ENCODE peak calls at places on chromosome 13, in ten cellular contexts. F is lower lobe of right lung; N is CD8-positive, alpha-beta memory T cell; W is body of pancreas; J is cardiac muscle cell; B is HepG2; I is neuronal stem cell; K is thoracic aorta; D is colonic mucosa; Z is mesendoderm. A is an unnamed sample. For H3K36me3, the result is how much of the 10 kb centered on the place peaks cover.

GRCh38 chr13:80399340-80400163 is 58.6 kb upstream of the SPRY2 start:
- DNase-seq in F (peak), N (peak), W (peak), J (no peak), B (no peak), I (no peak), K (no peak), D (no peak), Z (no peak), A (no peak)

GRCh38 chr13:111957913-111958450 is 109.0 kb upstream of the SOX1 start:
- DNase-seq in F (no peak), N (no peak), W (no peak), J (no peak), B (no peak), I (no peak), K (no peak), D (no peak), Z (no peak), A (no peak)

GRCh38 chr13:114118763-114119123 is 13.7 kb downstream of the RASA3 start:
- DNase-seq in F (no peak), N (no peak), W (peak), J (peak), B (no peak), I (no peak), K (no peak), D (no peak), Z (no peak), A (peak)

GRCh38 chr13:100301418-100301817 is 212.5 kb downstream of the PCCA start:
- DNase-seq in F (no peak), N (no peak), W (peak), J (no peak), B (no peak), I (no peak), K (no peak), D (no peak), Z (no peak), A (no peak)

GRCh38 chr13:27991881-27992280 is 3.4 kb upstream of the URAD start:
- DNase-seq in F (no peak), N (no peak), W (no peak), J (no peak), B (no peak), I (no peak), K (no peak), D (no peak), Z (no peak), A (no peak)

GRCh38 chr13:58531614-58532013 is 900.1 kb downstream of the PCDH17 start:
- DNase-seq in F (no peak), N (no peak), W (no peak), J (no peak), B (peak), I (no peak), K (no peak), D (no peak), Z (no peak), A (no peak)

GRCh38 chr13:78981913-78982312 is 323.0 kb upstream of the OBI1 start:
- DNase-seq in F (no peak), N (no peak), W (no peak), J (no peak), B (no peak), I (no peak), K (no peak), D (no peak), Z (no peak), A (no peak)

GRCh38 chr13:47126432-47126831 is 229.6 kb upstream of the HTR2A start:
- DNase-seq in F (no peak), N (no peak), W (peak), J (peak), B (no peak), I (no peak), K (no peak), D (no peak), Z (peak), A (no peak)

GRCh38 chr13:50131998-50132936 is 117.0 kb downstream of the KCNRG start:
- DNase-seq in F (no peak), N (no peak), W (no peak), J (peak), B (no peak), I (peak), K (no peak), D (no peak), Z (peak), A (no peak)

GRCh38 chr13:41098761-41099160 is 33.8 kb downstream of the KBTBD6 start:
- DNase-seq in F (no peak), N (no peak), W (no peak), J (no peak), B (no peak), I (no peak), K (no peak), D (no peak), Z (peak), A (no peak)

GRCh38 chr13:33073338-33073737 is 57.1 kb downstream of the KL start:
- DNase-seq in F (no peak), N (no peak), W (no peak), J (no peak), B (no peak), I (no peak), K (no peak), D (no peak), Z (no peak), A (no peak)

GRCh38 chr13:30647824-30648521 is 30.3 kb downstream of the USPL1 start:
- DNase-seq in F (no peak), N (no peak), W (no peak), J (no peak), B (no peak), I (no peak), K (no peak), D (no peak), Z (no peak), A (no peak)

GRCh38 chr13:22800726-22801401 is 379.9 kb upstream of the SGCG start:
- DNase-seq in F (no peak), N (no peak), W (peak), J (peak), B (no peak), I (no peak), K (no peak), D (peak), Z (no peak), A (no peak)

GRCh38 chr13:73741111-73741510 is 393.1 kb downstream of the KLF12 start:
- DNase-seq in F (no peak), N (no peak), W (no peak), J (peak), B (no peak), I (no peak), K (no peak), D (no peak), Z (peak), A (no peak)

GRCh38 chr13:74287672-74288169 is 153.5 kb upstream of the KLF12 start:
- DNase-seq in F (peak), N (peak), W (peak), J (peak), B (peak), I (peak), K (peak), D (peak), Z (peak), A (peak)

GRCh38 chr13:112859817-112860190 is 109.2 kb upstream of the MCF2L start:
- DNase-seq in F (no peak), N (no peak), W (no peak), J (peak), B (no peak), I (no peak), K (no peak), D (no peak), Z (peak), A (no peak)

GRCh38 chr13:71374471-71375041 is 492.4 kb downstream of the DACH1 start:
- DNase-seq in F (no peak), N (no peak), W (no peak), J (peak), B (no peak), I (no peak), K (no peak), D (no peak), Z (peak), A (no peak)

GRCh38 chr13:112693831-112694497 is 4.1 kb downstream of the ATP11A start:
- DNase-seq in F (peak), N (no peak), W (peak), J (peak), B (no peak), I (no peak), K (no peak), D (no peak), Z (no peak), A (no peak)

GRCh38 chr13:24006520-24007248 is 109.4 kb upstream of the C1QTNF9B start:
- DNase-seq in F (no peak), N (no peak), W (no peak), J (no peak), B (no peak), I (no peak), K (no peak), D (no peak), Z (no peak), A (no peak)

GRCh38 chr13:44108345-44108858 is 228.7 kb downstream of the LACC1 start:
- DNase-seq in F (no peak), N (no peak), W (peak), J (peak), B (peak), I (no peak), K (no peak), D (peak), Z (peak), A (peak)

GRCh38 chr13:50914848-50915247 is 5.3 kb downstream of the RNASEH2B start:
- DNase-seq in F (no peak), N (no peak), W (no peak), J (peak), B (no peak), I (no peak), K (no peak), D (no peak), Z (no peak), A (no peak)

GRCh38 chr13:109253316-109253715 is 533.1 kb downstream of the IRS2 start:
- DNase-seq in F (no peak), N (no peak), W (no peak), J (no peak), B (no peak), I (no peak), K (no peak), D (no peak), Z (no peak), A (no peak)
- H3K36me3 ChIP-seq in F (under half), N (under half), W (under half), J (under half), B (under half), I (under half), K (under half), D (under half), Z (under half), A (under half)

GRCh38 chr13:36298535-36299068 is 988 bp upstream of the CCDC169 start:
- DNase-seq in F (no peak), N (no peak), W (no peak), J (peak), B (no peak), I (peak), K (no peak), D (no peak), Z (peak), A (no peak)
- H3K36me3 ChIP-seq in F (under half), N (under half), W (under half), J (under half), B (under half), I (under half), K (under half), D (under half), Z (under half), A (under half)

DNA sequence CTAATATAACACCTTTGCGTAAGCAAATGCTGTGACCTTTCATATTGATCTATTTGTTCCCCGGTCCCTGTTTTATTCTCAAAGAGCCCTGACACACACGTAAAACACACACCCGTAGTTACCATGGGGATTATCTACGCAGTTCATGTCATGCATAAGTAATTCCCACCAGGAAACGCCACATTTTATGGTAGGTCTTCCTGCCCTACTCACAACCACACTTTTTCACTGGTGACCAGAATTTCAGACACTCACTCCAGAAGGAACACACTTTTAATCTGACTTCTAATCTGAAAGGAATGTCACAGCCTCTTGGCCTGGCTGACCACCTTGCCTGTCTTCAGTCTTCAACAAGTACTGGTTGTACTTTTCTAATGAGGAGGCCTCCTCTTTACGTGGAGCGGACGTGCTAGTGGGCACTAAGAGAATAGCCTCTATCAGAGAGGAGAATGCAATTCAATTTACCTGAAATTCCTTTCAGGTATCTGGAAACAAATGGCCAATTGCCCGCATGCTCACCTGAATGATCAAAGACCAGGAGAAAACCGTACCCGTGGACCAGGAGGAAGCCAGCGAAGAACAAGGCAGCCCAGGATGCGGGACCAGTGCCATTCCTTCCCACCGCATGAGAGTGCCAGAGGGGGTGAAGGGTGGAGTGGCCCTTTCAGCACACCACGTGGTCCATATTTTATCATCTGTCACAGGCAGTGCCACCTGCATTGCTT is 46.6 kb downstream of the SLC7A1 start:
- DNase-seq in F (no peak), N (no peak), W (peak), J (peak), B (no peak), I (no peak), K (no peak), D (peak), Z (peak), A (no peak)
- H3K36me3 ChIP-seq in F (under half), N (under half), W (under half), J (under half), B (under half), I (half or more), K (under half), D (under half), Z (under half), A (under half)

DNA sequence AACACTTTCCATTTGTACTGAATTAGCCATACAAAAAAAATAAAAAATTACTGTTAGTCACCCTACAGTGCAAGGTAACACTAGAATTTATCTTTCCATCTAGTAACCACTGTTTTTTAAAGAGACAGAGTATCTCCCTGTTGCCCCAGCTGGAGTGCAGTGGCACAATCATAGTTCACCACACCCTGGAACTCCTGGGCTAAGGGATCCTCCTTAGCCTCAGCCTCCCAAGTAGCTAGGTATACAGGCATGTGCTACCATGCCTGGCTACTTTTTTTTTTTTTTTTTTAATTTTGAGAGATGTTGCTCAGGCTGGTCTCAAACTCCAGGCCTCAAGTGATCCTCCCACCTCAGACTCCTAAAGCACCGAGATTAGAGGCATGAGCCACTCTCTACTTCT is 17.8 kb downstream of the ANKRD10 start:
- DNase-seq in F (no peak), N (no peak), W (no peak), J (no peak), B (no peak), I (no peak), K (no peak), D (no peak), Z (no peak), A (no peak)
- H3K36me3 ChIP-seq in F (half or more), N (under half), W (under half), J (under half), B (under half), I (half or more), K (under half), D (under half), Z (under half), A (under half)

GRCh38 chr13:98797456-98797855 is 45.0 kb upstream of the SLC15A1 start:
- DNase-seq in F (no peak), N (no peak), W (no peak), J (no peak), B (no peak), I (no peak), K (no peak), D (no peak), Z (no peak), A (no peak)

GRCh38 chr13:98800078-98800477 is 47.6 kb upstream of the SLC15A1 start:
- DNase-seq in F (no peak), N (no peak), W (no peak), J (no peak), B (no peak), I (no peak), K (no peak), D (no peak), Z (no peak), A (no peak)

GRCh38 chr13:98801626-98802418 is 49.4 kb upstream of the SLC15A1 start:
- DNase-seq in F (no peak), N (no peak), W (peak), J (no peak), B (no peak), I (no peak), K (no peak), D (no peak), Z (no peak), A (no peak)

GRCh38 chr13:98796798-98797197 is 44.3 kb upstream of the SLC15A1 start:
- DNase-seq in F (no peak), N (no peak), W (no peak), J (no peak), B (no peak), I (no peak), K (no peak), D (no peak), Z (peak), A (no peak)

GRCh38 chr13:98798849-98799645 is 46.6 kb upstream of the SLC15A1 start:
- DNase-seq in F (no peak), N (no peak), W (no peak), J (peak), B (peak), I (no peak), K (no peak), D (no peak), Z (no peak), A (no peak)
- H3K36me3 ChIP-seq in F (half or more), N (under half), W (under half), J (under half), B (under half), I (under half), K (under half), D (under half), Z (under half), A (under half)

DNA sequence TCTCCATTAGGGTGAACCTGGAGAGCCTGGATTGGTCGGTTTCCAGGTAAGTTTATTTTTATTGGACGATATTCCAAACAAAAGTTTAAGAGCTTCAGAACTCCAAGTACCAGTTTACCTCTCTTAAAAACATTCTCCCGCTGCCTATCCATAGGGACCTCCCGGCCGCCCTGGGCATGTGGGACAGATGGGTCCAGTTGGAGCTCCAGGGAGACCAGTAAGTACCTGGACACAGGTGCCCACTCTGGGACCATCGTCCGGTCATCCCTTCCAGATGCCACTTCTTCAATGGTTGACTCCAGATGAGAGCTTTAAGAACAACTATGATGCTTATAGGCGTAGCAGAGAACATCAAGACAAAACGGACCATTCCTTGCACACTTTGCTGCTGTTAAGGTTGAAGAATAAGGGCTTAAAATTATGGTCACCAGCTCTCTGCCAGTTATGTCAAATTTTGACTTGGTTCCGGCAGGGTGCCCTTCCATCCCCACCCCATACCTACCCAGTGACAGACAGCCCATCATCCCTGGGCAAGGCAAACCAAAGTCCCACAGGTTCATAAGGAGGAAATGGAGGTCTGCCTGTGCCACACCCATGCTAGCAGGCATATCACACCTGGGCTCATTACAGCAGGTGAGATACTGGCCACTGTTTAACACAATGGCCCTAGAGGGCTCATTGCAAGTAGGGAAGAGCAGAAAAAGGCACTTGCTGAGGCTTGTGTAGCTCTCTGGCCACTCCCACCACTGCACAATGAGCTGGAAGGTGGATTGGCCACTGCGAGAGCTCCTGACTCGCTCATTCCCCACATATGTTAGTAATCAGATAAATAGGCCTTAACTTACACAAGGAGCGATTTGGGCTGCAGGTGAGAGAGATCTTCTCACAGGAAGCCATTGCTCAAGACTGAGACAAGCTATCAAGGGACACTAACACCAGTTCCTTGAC is 123.6 kb downstream of the COL4A2 start:
- DNase-seq in F (no peak), N (no peak), W (no peak), J (no peak), B (no peak), I (no peak), K (no peak), D (no peak), Z (no peak), A (no peak)
- H3K36me3 ChIP-seq in F (under half), N (under half), W (under half), J (under half), B (under half), I (half or more), K (under half), D (under half), Z (under half), A (under half)

DNA sequence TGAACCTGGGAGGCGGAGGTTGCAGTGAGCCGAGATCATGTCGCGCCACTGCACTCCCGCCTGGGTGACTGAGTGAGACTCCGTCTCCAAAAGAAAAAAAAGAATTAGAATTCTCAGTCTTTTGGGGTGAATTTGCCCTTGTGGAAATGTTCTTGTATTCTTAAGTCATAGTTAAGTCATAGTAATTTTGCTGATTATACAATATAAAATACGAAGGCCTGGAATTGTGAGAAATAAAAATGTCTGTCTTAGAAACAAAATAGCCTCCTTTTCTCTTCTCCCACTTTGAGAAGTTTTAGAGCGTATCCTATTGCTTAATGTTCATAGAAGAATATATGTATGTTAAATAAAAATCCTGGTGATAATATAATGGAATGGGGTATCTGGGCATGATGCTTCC is 18.1 kb downstream of the SUGT1 start:
- DNase-seq in F (no peak), N (no peak), W (no peak), J (no peak), B (no peak), I (no peak), K (no peak), D (no peak), Z (no peak), A (no peak)
- H3K36me3 ChIP-seq in F (half or more), N (under half), W (under half), J (under half), B (under half), I (half or more), K (under half), D (under half), Z (under half), A (under half)

GRCh38 chr13:95601906-95602305 is 42.6 kb downstream of the DZIP1 start:
- DNase-seq in F (no peak), N (no peak), W (no peak), J (no peak), B (no peak), I (no peak), K (no peak), D (no peak), Z (no peak), A (no peak)
- H3K36me3 ChIP-seq in F (under half), N (under half), W (under half), J (under half), B (under half), I (half or more), K (under half), D (under half), Z (under half), A (under half)

GRCh38 chr13:110636053-110636475 is 20.7 kb downstream of the NAXD start:
- DNase-seq in F (peak), N (no peak), W (no peak), J (no peak), B (no peak), I (no peak), K (no peak), D (no peak), Z (no peak), A (no peak)

GRCh38 chr13:110638253-110638652 is 22.9 kb downstream of the NAXD start:
- DNase-seq in F (peak), N (no peak), W (no peak), J (no peak), B (no peak), I (no peak), K (no peak), D (no peak), Z (no peak), A (no peak)

GRCh38 chr13:110636701-110637201 is 21.4 kb downstream of the NAXD start:
- DNase-seq in F (peak), N (no peak), W (no peak), J (no peak), B (no peak), I (no peak), K (no peak), D (no peak), Z (no peak), A (no peak)

GRCh38 chr13:110637747-110638146 is 22.4 kb downstream of the NAXD start:
- DNase-seq in F (peak), N (no peak), W (no peak), J (no peak), B (no peak), I (no peak), K (no peak), D (no peak), Z (no peak), A (no peak)

GRCh38 chr13:110637275-110637674 is 21.9 kb downstream of the NAXD start:
- DNase-seq in F (no peak), N (no peak), W (no peak), J (no peak), B (no peak), I (no peak), K (no peak), D (no peak), Z (no peak), A (no peak)
- H3K36me3 ChIP-seq in F (half or more), N (under half), W (under half), J (under half), B (under half), I (half or more), K (half or more), D (under half), Z (under half), A (under half)